ENCODE peak calls at places on chromosomes 3 and 15, in seven cellular contexts. K, R, Z, M, G, X and P are unnamed samples.

GRCh38 chr3:170584585-170585007 is 1.3 kb downstream of the SLC7A14 start:
- DNase-seq in K (no peak), R (no peak), Z (peak), M (peak), G (no peak), X (peak), P (peak)

GRCh38 chr3:148990211-148990610 is 1.1 kb upstream of the GYG1 start:
- DNase-seq in K (no peak), R (no peak), Z (no peak), M (no peak), G (no peak), X (no peak), P (no peak)

GRCh38 chr15:22811640-22812039 is 25.2 kb downstream of the NIPA1 start:
- DNase-seq in K (no peak), R (no peak), Z (no peak), M (peak), G (no peak), X (no peak), P (peak)

GRCh38 chr15:39504812-39505211 is 76.1 kb upstream of the THBS1 start:
- DNase-seq in K (no peak), R (no peak), Z (no peak), M (no peak), G (no peak), X (no peak), P (no peak)

GRCh38 chr15:34717729-34718128 is 37.1 kb downstream of the GJD2 start:
- DNase-seq in K (no peak), R (no peak), Z (no peak), M (no peak), G (no peak), X (no peak), P (no peak)

GRCh38 chr3:142779591-142779990 is 55.8 kb downstream of the TRPC1 start:
- DNase-seq in K (no peak), R (no peak), Z (no peak), M (no peak), G (no peak), X (no peak), P (no peak)

GRCh38 chr15:77631790-77632551 is 741 bp downstream of the LINGO1 start:
- DNase-seq in K (no peak), R (no peak), Z (peak), M (no peak), G (no peak), X (no peak), P (no peak)

GRCh38 chr15:73075151-73075859 is 23.0 kb downstream of the NEO1 start:
- DNase-seq in K (no peak), R (no peak), Z (no peak), M (no peak), G (no peak), X (no peak), P (no peak)

GRCh38 chr3:143337387-143337786 is 217.8 kb downstream of the CHST2 start:
- DNase-seq in K (no peak), R (no peak), Z (no peak), M (no peak), G (no peak), X (no peak), P (no peak)

GRCh38 chr3:45967724-45968123 is 24.5 kb downstream of the CXCR6 start:
- DNase-seq in K (no peak), R (no peak), Z (no peak), M (no peak), G (no peak), X (no peak), P (no peak)

GRCh38 chr3:57256844-57257243 is 29.3 kb downstream of the APPL1 start:
- DNase-seq in K (no peak), R (no peak), Z (no peak), M (no peak), G (no peak), X (no peak), P (no peak)

GRCh38 chr3:196987022-196987421 is 18.4 kb upstream of the PIGZ start:
- DNase-seq in K (no peak), R (no peak), Z (no peak), M (no peak), G (no peak), X (no peak), P (no peak)

GRCh38 chr3:114848643-114849350 is 298.3 kb downstream of the ZBTB20 start:
- DNase-seq in K (no peak), R (no peak), Z (no peak), M (no peak), G (no peak), X (peak), P (no peak)

GRCh38 chr15:67199391-67199790 is 55.1 kb downstream of the AAGAB start:
- DNase-seq in K (no peak), R (no peak), Z (no peak), M (no peak), G (no peak), X (no peak), P (no peak)

GRCh38 chr3:98784666-98785600 is 21.8 kb downstream of the ST3GAL6 start:
- DNase-seq in K (no peak), R (no peak), Z (no peak), M (peak), G (no peak), X (no peak), P (no peak)

GRCh38 chr3:124260206-124260915 is 268.4 kb upstream of the ROPN1 start:
- DNase-seq in K (no peak), R (no peak), Z (no peak), M (no peak), G (no peak), X (no peak), P (no peak)

GRCh38 chr3:171443211-171443957 is 16.8 kb downstream of the TNIK start:
- DNase-seq in K (no peak), R (no peak), Z (no peak), M (no peak), G (no peak), X (no peak), P (no peak)

GRCh38 chr15:92120082-92120481 is 266.6 kb downstream of the SLCO3A1 start:
- DNase-seq in K (no peak), R (no peak), Z (no peak), M (no peak), G (no peak), X (no peak), P (no peak)

GRCh38 chr3:113274425-113274824 is 63.1 kb downstream of the BOC start:
- DNase-seq in K (no peak), R (no peak), Z (no peak), M (no peak), G (no peak), X (no peak), P (no peak)

GRCh38 chr15:79606831-79607355 is 174.8 kb downstream of the MINAR1 start:
- DNase-seq in K (no peak), R (no peak), Z (no peak), M (no peak), G (no peak), X (no peak), P (no peak)

GRCh38 chr3:147311716-147312115 is 94.6 kb downstream of the ZIC4 start:
- DNase-seq in K (no peak), R (no peak), Z (no peak), M (no peak), G (no peak), X (no peak), P (no peak)

GRCh38 chr3:38005076-38006020 is 14.8 kb downstream of the VILL start:
- DNase-seq in K (no peak), R (no peak), Z (peak), M (peak), G (no peak), X (no peak), P (no peak)

GRCh38 chr3:134058728-134059601 is 29.2 kb upstream of the SLCO2A1 start:
- DNase-seq in K (no peak), R (no peak), Z (no peak), M (no peak), G (no peak), X (no peak), P (no peak)

GRCh38 chr15:60179786-60180391 is 175.8 kb downstream of the FOXB1 start:
- DNase-seq in K (peak), R (no peak), Z (peak), M (peak), G (peak), X (peak), P (peak)

GRCh38 chr3:45067941-45068340 is 41.8 kb downstream of the CLEC3B start:
- DNase-seq in K (no peak), R (no peak), Z (no peak), M (no peak), G (no peak), X (no peak), P (no peak)

GRCh38 chr15:50134524-50135024 is 15.5 kb upstream of the ATP8B4 start:
- DNase-seq in K (no peak), R (no peak), Z (no peak), M (no peak), G (no peak), X (no peak), P (no peak)

GRCh38 chr15:48031466-48031865 is 89.3 kb upstream of the SLC24A5 start:
- DNase-seq in K (no peak), R (no peak), Z (no peak), M (no peak), G (no peak), X (peak), P (no peak)

GRCh38 chr3:172153335-172153861 is 114.0 kb downstream of the FNDC3B start:
- DNase-seq in K (peak), R (no peak), Z (no peak), M (no peak), G (no peak), X (no peak), P (peak)

GRCh38 chr15:67077641-67078215 is 12.3 kb downstream of the SMAD3 start:
- DNase-seq in K (no peak), R (no peak), Z (no peak), M (no peak), G (no peak), X (no peak), P (no peak)

GRCh38 chr3:171113716-171114115 is 87.2 kb upstream of the SLC2A2 start:
- DNase-seq in K (no peak), R (no peak), Z (no peak), M (peak), G (no peak), X (peak), P (no peak)

GRCh38 chr15:32966512-32966911 is 228.0 kb downstream of the FMN1 start:
- DNase-seq in K (no peak), R (no peak), Z (no peak), M (no peak), G (no peak), X (no peak), P (no peak)

GRCh38 chr15:45169608-45170480 is 17.9 kb downstream of the SHF start:
- DNase-seq in K (no peak), R (no peak), Z (no peak), M (no peak), G (no peak), X (peak), P (no peak)

GRCh38 chr3:100316656-100317069 is 17.9 kb upstream of the NIT2 start:
- DNase-seq in K (peak), R (no peak), Z (peak), M (peak), G (no peak), X (peak), P (no peak)

GRCh38 chr3:67819447-67819846 is 165.0 kb upstream of the SUCLG2 start:
- DNase-seq in K (no peak), R (no peak), Z (no peak), M (no peak), G (no peak), X (no peak), P (peak)

GRCh38 chr3:61032991-61033390 is 218.3 kb downstream of the FHIT start:
- DNase-seq in K (no peak), R (no peak), Z (no peak), M (no peak), G (no peak), X (no peak), P (no peak)

GRCh38 chr3:141237701-141238521 is 6.3 kb downstream of the PXYLP1 start:
- DNase-seq in K (no peak), R (no peak), Z (no peak), M (no peak), G (no peak), X (no peak), P (no peak)

GRCh38 chr3:183324083-183324482 is 71.0 kb downstream of the B3GNT5 start:
- DNase-seq in K (no peak), R (no peak), Z (peak), M (no peak), G (no peak), X (no peak), P (no peak)

GRCh38 chr3:169232863-169233262 is 430.6 kb downstream of the MECOM start:
- DNase-seq in K (no peak), R (no peak), Z (no peak), M (no peak), G (no peak), X (no peak), P (no peak)
- TF ChIP-seq JUND in K (no peak), R (no peak), Z (no peak), M (no peak), G (no peak), X (no peak), P (no peak)

DNA sequence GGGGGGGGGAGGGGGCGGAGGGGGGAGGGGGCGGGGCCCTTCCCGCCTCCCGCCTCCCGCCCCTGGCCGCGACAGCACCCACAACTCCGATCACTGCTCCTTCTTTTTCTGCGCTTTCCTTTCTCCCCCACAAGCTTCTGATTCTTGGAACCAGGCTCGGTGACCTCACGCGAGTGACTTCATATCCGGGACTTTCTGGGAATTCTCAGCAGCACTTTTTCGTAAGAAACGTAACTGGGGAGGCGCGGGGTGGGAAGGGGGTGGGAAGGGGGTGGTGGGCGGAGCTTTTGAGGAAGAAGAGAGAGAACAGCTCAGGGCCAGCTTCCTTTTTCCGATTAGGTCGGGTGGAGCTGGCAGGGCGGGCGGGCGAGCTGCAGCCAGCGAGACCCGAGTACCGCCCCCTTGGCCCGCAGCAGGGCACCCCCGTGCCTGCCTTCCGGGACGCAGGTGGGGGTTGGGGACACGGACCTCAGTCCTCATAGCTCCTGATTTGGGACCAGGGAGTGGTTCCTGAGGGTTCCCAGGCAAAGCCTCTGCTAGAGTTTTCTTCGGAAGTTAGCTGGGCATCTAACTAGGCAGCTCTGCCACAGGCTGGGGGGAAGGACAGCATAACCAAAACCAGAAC is 14.6 kb downstream of the XIRP1 start:
- DNase-seq in K (peak), R (no peak), Z (peak), M (peak), G (peak), X (peak), P (peak)
- TF ChIP-seq JUND in K (no peak), R (no peak), Z (peak), M (no peak), G (no peak), X (no peak), P (no peak)

DNA sequence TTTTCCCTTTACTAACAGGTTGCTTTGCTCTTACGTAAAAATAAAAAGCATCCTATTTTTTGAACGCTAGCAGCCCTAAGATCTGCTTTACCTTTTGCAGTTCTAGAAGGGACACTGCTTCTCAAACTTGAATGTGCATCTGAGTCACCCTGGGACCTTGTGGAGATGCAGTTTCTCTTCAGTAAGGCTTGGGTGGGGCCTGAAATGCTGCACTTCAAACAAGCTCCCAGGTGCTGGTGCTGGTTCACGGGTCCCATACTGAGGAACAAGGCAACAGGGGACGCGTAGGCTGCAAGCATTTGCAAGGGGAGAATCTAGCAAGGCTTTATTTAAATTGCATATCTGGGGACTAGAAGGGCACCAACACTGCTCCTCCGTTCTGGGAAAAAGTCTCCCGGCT is 30.0 kb downstream of the MB21D2 start:
- DNase-seq in K (no peak), R (no peak), Z (no peak), M (no peak), G (no peak), X (no peak), P (no peak)
- TF ChIP-seq JUND in K (no peak), R (no peak), Z (no peak), M (no peak), G (no peak), X (no peak), P (no peak)

GRCh38 chr15:52872036-52872818 is 82.1 kb upstream of the ONECUT1 start:
- DNase-seq in K (no peak), R (no peak), Z (no peak), M (no peak), G (no peak), X (no peak), P (no peak)

GRCh38 chr15:52879145-52879544 is 89.0 kb upstream of the ONECUT1 start:
- DNase-seq in K (no peak), R (no peak), Z (no peak), M (no peak), G (no peak), X (no peak), P (no peak)

GRCh38 chr15:52879862-52880261 is 89.7 kb upstream of the ONECUT1 start:
- DNase-seq in K (no peak), R (no peak), Z (no peak), M (no peak), G (no peak), X (no peak), P (no peak)

GRCh38 chr15:52877255-52877654 is 87.1 kb upstream of the ONECUT1 start:
- DNase-seq in K (no peak), R (no peak), Z (no peak), M (no peak), G (no peak), X (no peak), P (no peak)
- TF ChIP-seq JUND in K (no peak), R (no peak), Z (no peak), M (no peak), G (no peak), X (no peak), P (no peak)